ENCODE peak calls at places on chromosomes 1 and 21, in seven cellular contexts. E, B, F, H, Z, Y and L are unnamed samples.

GRCh38 chr1:205963352-205963751 is 20.1 kb upstream of the SLC26A9 start:
- DNase-seq in F (no peak), Y (no peak), E (no peak), B (no peak), Z (no peak), H (no peak), L (no peak)

GRCh38 chr1:201628490-201628889 is 89.6 kb downstream of the NAV1 start:
- DNase-seq in H (no peak), E (no peak), Z (no peak), Y (no peak), F (no peak), B (peak; percentile 54), L (no peak)

GRCh38 chr1:55623339-55623738 is 408.2 kb upstream of the USP24 start:
- DNase-seq in Y (no peak), E (no peak), H (no peak), B (peak; percentile 68), F (peak; percentile 73), Z (no peak), L (peak; percentile 42)

GRCh38 chr1:51768971-51769601 is 109.4 kb downstream of the NRDC start:
- DNase-seq in H (peak; percentile 17), Y (peak; percentile 36), Z (no peak), F (no peak), B (no peak), E (peak; percentile 38), L (peak; percentile 56)

GRCh38 chr1:59183918-59184317 is 113.0 kb upstream of the FGGY start:
- DNase-seq in Y (no peak), F (no peak), E (no peak), H (no peak), Z (no peak), B (no peak), L (no peak)

GRCh38 chr1:211635602-211636205 is 39.7 kb downstream of the NEK2 start:
- DNase-seq in F (no peak), E (no peak), Y (no peak), H (no peak), B (no peak), Z (no peak), L (no peak)

GRCh38 chr1:177355575-177355974 is 184.8 kb downstream of the BRINP2 start:
- DNase-seq in E (no peak), F (no peak), B (no peak), Y (no peak), Z (peak; percentile 27), H (no peak), L (peak; percentile 21)

GRCh38 chr1:183129921-183130675 is 56.0 kb upstream of the LAMC2 start:
- DNase-seq in E (no peak), H (no peak), Z (no peak), B (no peak), Y (no peak), F (no peak), L (no peak)

GRCh38 chr1:110749960-110750359 is 75.2 kb upstream of the KCNA3 start:
- DNase-seq in B (no peak), H (no peak), Y (no peak), Z (no peak), E (no peak), F (no peak), L (no peak)

GRCh38 chr1:25905680-25906643 is at the start of gene STMN1:
- DNase-seq in B (peak; percentile 89), H (peak; percentile 89), Y (peak; percentile 98), E (peak; percentile 81), F (peak; percentile 93), Z (peak; percentile 91), L (peak; percentile 87)

GRCh38 chr1:245177071-245177900 is 22.5 kb downstream of the KIF26B start:
- DNase-seq in H (no peak), E (peak; percentile 54), B (no peak), F (no peak), Y (no peak), Z (no peak), L (no peak)

GRCh38 chr1:77539510-77540142 is 142.8 kb downstream of the ZZZ3 start:
- DNase-seq in Y (no peak), Z (no peak), F (no peak), E (no peak), H (no peak), B (peak; percentile 17), L (no peak)
- H3K4me3 ChIP-seq in Y (no peak overlapping the region), Z (no peak overlapping the region), F (no peak overlapping the region), E (no peak overlapping the region), H (no peak overlapping the region), B (no peak overlapping the region), L (no peak overlapping the region)

DNA sequence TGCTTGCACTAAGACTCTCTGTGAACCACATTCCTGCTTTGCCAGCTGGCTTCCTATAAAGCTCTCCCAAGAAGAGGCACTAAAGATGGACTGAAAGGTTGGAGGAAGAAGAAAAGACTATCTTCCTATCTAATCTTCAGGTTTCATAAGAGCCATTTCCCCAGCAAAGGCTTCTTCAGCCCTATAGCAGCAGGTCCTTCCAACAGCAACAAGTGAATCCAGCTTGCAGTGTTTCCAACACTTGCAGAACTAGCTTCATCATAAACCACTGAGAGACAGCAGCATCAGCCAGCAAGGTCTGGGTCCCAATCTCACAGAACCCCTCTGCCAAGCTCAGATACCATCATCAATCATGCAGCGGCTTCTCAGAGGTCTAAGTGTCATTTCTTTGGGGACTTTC is 28.1 kb downstream of the FOXJ3 start:
- DNase-seq in E (no peak), B (no peak), H (no peak), Z (no peak), Y (no peak), F (no peak), L (no peak)
- H3K9me3 ChIP-seq in E (no peaks in the 10 kb centered on the region), B (peaks cover 3% of the 10 kb centered on the region), H (no peaks in the 10 kb centered on the region), Z (no peaks in the 10 kb centered on the region), Y (peaks cover 5% of the 10 kb centered on the region), F (no peaks in the 10 kb centered on the region), L (no peaks in the 10 kb centered on the region)

GRCh38 chr1:117613969-117614865 is 8.4 kb downstream of the TENT5C start:
- DNase-seq in Y (no peak), Z (no peak), F (no peak), H (no peak), E (no peak), B (no peak), L (no peak)

GRCh38 chr1:117618450-117619122 is 12.7 kb downstream of the TENT5C start:
- DNase-seq in Z (no peak), F (no peak), H (no peak), E (no peak), Y (no peak), B (no peak), L (no peak)

GRCh38 chr1:117616967-117617366 is 11.1 kb downstream of the TENT5C start:
- DNase-seq in F (no peak), Y (no peak), E (no peak), B (no peak), Z (no peak), H (no peak), L (no peak)

GRCh38 chr1:117615474-117615873 is 9.6 kb downstream of the TENT5C start:
- DNase-seq in Y (no peak), B (no peak), Z (no peak), H (peak; percentile 41), E (no peak), F (no peak), L (no peak)

GRCh38 chr1:117616356-117616755 is 10.5 kb downstream of the TENT5C start:
- DNase-seq in F (no peak), H (no peak), Y (no peak), E (no peak), B (no peak), Z (peak; percentile 70), L (no peak)
- H3K4me1 ChIP-seq in F (no peaks in the 10 kb centered on the region), H (peaks cover 11% of the 10 kb centered on the region), Y (peaks cover 9% of the 10 kb centered on the region), E (peaks cover 9% of the 10 kb centered on the region), B (peaks cover 27% of the 10 kb centered on the region), Z (peaks cover 83% of the 10 kb centered on the region), L (no peaks in the 10 kb centered on the region)

GRCh38 chr1:36486436-36487335 is 4.0 kb upstream of the CSF3R start:
- DNase-seq in Y (no peak), Z (peak; percentile 93), F (peak; percentile 87), H (no peak), B (peak; percentile 38), E (no peak), L (peak; percentile 52)
- H3K4me3 ChIP-seq in Y (no peak overlapping the region), Z (peak overlapping the region; percentile 1), F (no peak overlapping the region), H (no peak overlapping the region), B (no peak overlapping the region), E (no peak overlapping the region), L (no peak overlapping the region)

DNA sequence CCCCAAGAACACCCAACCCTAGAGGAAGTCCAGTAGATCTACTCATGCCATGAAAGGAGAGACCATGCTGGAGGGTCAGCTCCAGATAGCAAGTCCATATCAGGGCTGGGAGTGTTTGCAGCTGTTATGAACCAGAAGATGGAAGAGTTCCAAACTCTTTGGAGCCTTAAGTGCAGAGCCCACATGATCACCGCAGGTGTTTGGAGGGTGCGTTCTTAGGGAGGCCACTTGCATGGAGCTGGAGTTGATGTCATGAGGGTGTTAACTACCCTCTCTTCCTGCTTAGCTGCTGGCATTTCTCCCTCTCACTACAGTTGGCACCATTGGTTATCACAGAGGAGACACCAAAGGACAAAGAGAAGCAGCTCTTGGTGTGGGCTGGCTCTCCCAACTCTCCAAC is 616.9 kb downstream of the AJAP1 start:
- DNase-seq in B (no peak), F (no peak), H (no peak), E (no peak), Y (no peak), Z (no peak), L (no peak)
- H3K9me3 ChIP-seq in B (no peaks in the 10 kb centered on the region), F (peaks cover 2% of the 10 kb centered on the region), H (no peaks in the 10 kb centered on the region), E (no peaks in the 10 kb centered on the region), Y (no peaks in the 10 kb centered on the region), Z (no peaks in the 10 kb centered on the region), L (no peaks in the 10 kb centered on the region)

GRCh38 chr1:47915677-47916353 is 81.4 kb downstream of the TRABD2B start:
- DNase-seq in F (no peak), E (no peak), Y (no peak), B (no peak), Z (no peak), H (no peak), L (no peak)
- H3K4me1 ChIP-seq in F (peaks cover 2% of the 10 kb centered on the region), E (no peaks in the 10 kb centered on the region), Y (peaks cover 25% of the 10 kb centered on the region), B (peaks cover 4% of the 10 kb centered on the region), Z (peaks cover 6% of the 10 kb centered on the region), H (no peaks in the 10 kb centered on the region), L (no peaks in the 10 kb centered on the region)

DNA sequence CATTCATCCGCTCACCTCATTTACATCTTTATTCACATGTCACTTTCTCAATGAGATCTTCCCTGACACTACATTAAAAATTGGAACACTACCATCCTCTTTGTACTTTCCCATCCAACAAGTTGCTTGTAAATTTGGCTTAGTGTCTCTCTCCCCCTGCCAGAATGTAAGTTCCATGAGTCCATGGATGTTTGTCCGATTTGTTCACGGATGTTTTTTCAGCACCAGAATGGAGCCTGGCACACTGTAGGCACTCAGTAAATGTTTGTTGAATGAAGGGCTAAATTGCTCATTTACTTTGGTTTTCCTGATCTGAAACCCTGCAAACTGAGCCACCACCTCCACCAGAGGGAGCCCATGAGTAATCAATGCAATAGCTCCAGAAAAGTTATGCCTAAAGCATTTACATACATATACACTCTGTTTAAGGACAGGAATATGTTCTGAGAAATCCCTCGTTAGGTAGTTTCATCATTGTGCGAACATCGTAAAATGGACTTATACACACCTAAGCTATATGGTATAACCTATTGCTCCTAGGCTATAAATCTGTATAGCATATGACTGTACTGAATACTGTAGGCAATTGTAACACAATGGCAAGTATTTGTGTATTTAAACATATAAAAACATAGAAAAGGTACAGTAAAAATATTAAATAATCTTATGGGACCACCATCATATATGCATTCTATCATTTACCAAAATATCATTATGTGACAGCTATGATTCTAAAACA is 2.8 kb upstream of the EYA3 start:
- DNase-seq in F (peak; percentile 83), Y (peak; percentile 54), E (peak; percentile 57), B (peak; percentile 69), Z (peak; percentile 86), H (peak; percentile 81), L (peak; percentile 63)
- H3K4me3 ChIP-seq in F (no peak overlapping the region), Y (no peak overlapping the region), E (no peak overlapping the region), B (no peak overlapping the region), Z (no peak overlapping the region), H (no peak overlapping the region), L (no peak overlapping the region)

GRCh38 chr21:45269861-45270260 is 17.8 kb downstream of the POFUT2 start:
- DNase-seq in B (no peak), E (no peak), H (no peak), Z (peak; percentile 11), Y (no peak), F (no peak), L (no peak)
- H3K9me3 ChIP-seq in B (peaks cover 14% of the 10 kb centered on the region), E (no peaks in the 10 kb centered on the region), H (no peaks in the 10 kb centered on the region), Z (no peaks in the 10 kb centered on the region), Y (peaks cover 36% of the 10 kb centered on the region), F (no peaks in the 10 kb centered on the region), L (no peaks in the 10 kb centered on the region)